ENCODE peak calls at places on chromosomes 7 and 10, in seven cellular contexts. K is heart right ventricle; A is CD8-positive, alpha-beta memory T cell; S is GM23248; C is OCI-LY7; P is adrenal gland; F is lower lobe of right lung. E is an unnamed sample.

GRCh38 chr10:124500767-124501166 is 39.1 kb downstream of the LHPP start:
- DNase-seq in A (no peak), P (no peak), C (no peak), F (no peak), K (no peak), S (no peak), E (no peak)

GRCh38 chr10:61028861-61029361 is 84.9 kb upstream of the RHOBTB1 start:
- DNase-seq in K (no peak), P (no peak), C (no peak), A (no peak), F (no peak), S (peak), E (no peak)

GRCh38 chr10:57338823-57339558 is 928.7 kb downstream of the IPMK start:
- DNase-seq in A (no peak), P (no peak), S (peak), K (no peak), C (peak), F (no peak), E (no peak)

GRCh38 chr7:10412426-10413019 is 561.1 kb upstream of the PHF14 start:
- DNase-seq in C (peak), K (no peak), F (no peak), S (peak), P (peak), A (no peak), E (no peak)

GRCh38 chr7:105222953-105223352 is 165.8 kb downstream of the SRPK2 start:
- DNase-seq in F (no peak), K (no peak), A (no peak), C (no peak), S (no peak), P (no peak), E (no peak)

GRCh38 chr7:32846630-32847225 is 44.8 kb downstream of the KBTBD2 start:
- DNase-seq in S (peak), K (peak), C (peak), F (peak), P (peak), A (peak), E (peak)

GRCh38 chr10:113753020-113753692 is 1.7 kb downstream of the PLEKHS1 start:
- DNase-seq in F (no peak), P (no peak), S (no peak), K (no peak), C (no peak), A (no peak), E (no peak)

GRCh38 chr7:30764030-30764991 is 6.9 kb upstream of the MINDY4 start:
- DNase-seq in A (no peak), S (peak), C (no peak), P (peak), K (no peak), F (no peak), E (no peak)

GRCh38 chr10:132527338-132528063 is 10.1 kb upstream of the INPP5A start:
- DNase-seq in C (no peak), K (no peak), P (no peak), A (no peak), S (peak), F (peak), E (no peak)

GRCh38 chr10:84743483-84743882 is 415.1 kb downstream of the CCSER2 start:
- DNase-seq in S (peak), C (peak), K (no peak), A (no peak), P (no peak), F (no peak), E (no peak)

GRCh38 chr7:149871576-149871975 is 2.2 kb upstream of the ATP6V0E2 start:
- DNase-seq in F (no peak), P (no peak), K (no peak), S (no peak), A (no peak), C (no peak), E (no peak)

GRCh38 chr10:24207781-24208611 is 942 bp upstream of the KIAA1217 start:
- DNase-seq in C (no peak), A (no peak), F (no peak), K (no peak), P (peak), S (no peak), E (no peak)

DNA sequence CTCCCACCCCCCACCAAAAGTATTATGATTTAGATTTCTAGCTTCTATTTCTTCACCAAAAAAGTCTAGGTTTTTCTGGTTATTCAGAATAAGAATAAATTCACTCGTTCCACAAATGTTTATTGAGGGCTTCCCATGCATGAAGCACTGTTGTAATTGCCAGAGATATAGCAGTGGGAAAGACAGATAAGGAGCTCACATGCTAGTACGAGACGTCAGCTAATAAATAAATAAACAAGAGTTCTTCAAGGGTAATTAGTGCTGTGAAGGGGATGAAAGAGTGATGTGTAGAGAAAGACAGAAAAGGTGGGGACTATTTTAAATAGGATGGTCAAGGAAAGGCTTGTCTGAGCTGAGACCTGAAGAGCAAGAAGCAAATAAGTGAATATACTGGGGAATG is 38.1 kb upstream of the SEPTIN7 start:
- DNase-seq in K (no peak), A (no peak), S (no peak), F (no peak), C (no peak), P (no peak), E (no peak)
- H3K27ac ChIP-seq in K (no peak), A (no peak), S (no peak), F (no peak), C (no peak), P (no peak), E (peak)

GRCh38 chr7:91347288-91347687 is 83.1 kb downstream of the FZD1 start:
- DNase-seq in S (no peak), C (no peak), F (no peak), P (peak), K (no peak), A (no peak), E (no peak)
- H3K27ac ChIP-seq in S (no peak), C (no peak), F (no peak), P (no peak), K (no peak), A (no peak), E (no peak)

GRCh38 chr7:1511829-1512422 is 7.7 kb upstream of the INTS1 start:
- DNase-seq in K (no peak), A (no peak), C (no peak), F (no peak), S (no peak), P (no peak), E (no peak)

GRCh38 chr7:1505731-1506550 is 1.8 kb upstream of the INTS1 start:
- DNase-seq in A (no peak), S (no peak), K (no peak), C (peak), F (no peak), P (peak), E (no peak)

GRCh38 chr7:1509226-1509625 is 5.0 kb upstream of the INTS1 start:
- DNase-seq in K (no peak), C (peak), P (no peak), F (no peak), S (no peak), A (no peak), E (no peak)

GRCh38 chr7:1510780-1511154 is 6.6 kb upstream of the INTS1 start:
- DNase-seq in F (no peak), K (no peak), A (peak), S (no peak), C (peak), P (no peak), E (no peak)

GRCh38 chr7:1508277-1508758 is 4.1 kb upstream of the INTS1 start:
- DNase-seq in K (no peak), C (peak), P (no peak), F (no peak), A (no peak), S (no peak), E (no peak)
- H3K27ac ChIP-seq in K (no peak), C (peak), P (no peak), F (no peak), A (no peak), S (no peak), E (no peak)

GRCh38 chr10:7070950-7071349 is 339.9 kb downstream of the SFMBT2 start:
- DNase-seq in C (peak), A (no peak), F (no peak), S (no peak), P (no peak), K (no peak), E (no peak)
- H3K27ac ChIP-seq in C (no peak), A (no peak), F (no peak), S (no peak), P (no peak), K (no peak), E (no peak)